ENCODE peak calls at places on chromosomes 13 and 19, in seven cellular contexts. G is T-cell; D is frontal cortex; H is tibial nerve; M is stimulated activated naive CD8-positive, alpha-beta T cell treated with anti-CD3 and anti-CD28 coated beads, Interleukin-15, amount 100 ng/mL, for 72 hours; I is activated T-cell treated with anti-CD3 and anti-CD28 coated beads, Interleukin-2, amount 50 U/mL, for 24 hours; R is AG09319. T is an unnamed sample.

GRCh38 chr19:900302-901111 is 7.2 kb downstream of the RNU6-9 start:
- DNase-seq in M (no peak), D (no peak), H (no peak), R (no peak), I (no peak), G (no peak), T (no peak)

GRCh38 chr19:2255982-2256685 is at the start of gene JSRP1:
- DNase-seq in M (no peak), G (no peak), H (no peak), R (no peak), I (no peak), D (no peak), T (no peak)

GRCh38 chr13:31786011-31786410 is 46.7 kb downstream of the RXFP2 start:
- DNase-seq in M (no peak), R (no peak), I (no peak), D (no peak), H (peak), G (no peak), T (no peak)

GRCh38 chr13:102028198-102028597 is 373.6 kb downstream of the FGF14 start:
- DNase-seq in D (no peak), G (no peak), H (no peak), R (no peak), I (no peak), M (no peak), T (no peak)

GRCh38 chr19:3671680-3672574 is 28.3 kb downstream of the PIP5K1C start:
- DNase-seq in H (no peak), M (peak), I (peak), D (no peak), R (no peak), G (no peak), T (no peak)

GRCh38 chr19:45154064-45154827 is 6.5 kb downstream of the NKPD1 start:
- DNase-seq in R (no peak), G (no peak), M (no peak), I (no peak), D (peak), H (no peak), T (no peak)

GRCh38 chr13:41144576-41144975 is 12.0 kb upstream of the KBTBD6 start:
- DNase-seq in I (no peak), M (no peak), G (no peak), R (no peak), H (no peak), D (no peak), T (no peak)

GRCh38 chr13:98751397-98752110 is 918 bp downstream of the SLC15A1 start:
- DNase-seq in I (no peak), D (no peak), H (no peak), M (no peak), G (no peak), R (no peak), T (no peak)

GRCh38 chr19:12784394-12784870 is 6.9 kb upstream of the JUNB start:
- DNase-seq in R (no peak), M (no peak), D (no peak), H (no peak), G (peak), I (no peak), T (no peak)

GRCh38 chr19:32889137-32889934 is 19.8 kb upstream of the SLC7A9 start:
- DNase-seq in D (no peak), R (no peak), I (no peak), H (no peak), G (no peak), M (no peak), T (no peak)

GRCh38 chr13:89227356-89227755 is 1556.2 kb downstream of the SLITRK5 start:
- DNase-seq in R (no peak), D (no peak), G (no peak), H (no peak), M (no peak), I (no peak), T (no peak)

GRCh38 chr13:46586766-46587509 is 34.0 kb downstream of the LRCH1 start:
- DNase-seq in G (no peak), H (no peak), M (no peak), R (peak), I (no peak), D (no peak), T (no peak)

GRCh38 chr13:45851171-45851889 is at the start of gene SIAH3:
- DNase-seq in H (peak), M (peak), D (no peak), R (no peak), G (peak), I (peak), T (no peak)

GRCh38 chr19:902446-903226 is 9.4 kb downstream of the RNU6-9 start:
- DNase-seq in R (no peak), D (no peak), I (no peak), G (no peak), H (no peak), M (no peak), T (no peak)

GRCh38 chr19:45451181-45451849 is 16.5 kb upstream of the FOSB start:
- DNase-seq in D (no peak), G (peak), R (no peak), I (peak), M (no peak), H (no peak), T (no peak)

GRCh38 chr19:58366576-58367430 is 4.3 kb upstream of the ZNF497 start:
- DNase-seq in I (no peak), G (no peak), R (no peak), D (no peak), H (no peak), M (no peak), T (no peak)

GRCh38 chr19:43777163-43777700 is 3.5 kb downstream of the KCNN4 start:
- DNase-seq in G (no peak), M (no peak), D (peak), R (no peak), I (no peak), H (no peak), T (no peak)

T was measured in cortex of kidney.